ENCODE peak calls at places on chromosome 9, in five cellular contexts. N is right lobe of liver, M is uterus, T is PC-3, S is kidney. A is an unnamed sample.

GRCh38 chr9:36064448-36065037 is 27.8 kb downstream of the RECK start:
- DNase-seq in S (no peak), N (no peak), M (no peak), T (no peak), A (no peak)

GRCh38 chr9:114025196-114025753 is 52.8 kb downstream of the AMBP start:
- DNase-seq in T (no peak), S (no peak), N (no peak), M (peak), A (no peak)

GRCh38 chr9:124353811-124354274 is 61.4 kb downstream of the PSMB7 start:
- DNase-seq in S (peak), N (no peak), T (no peak), M (no peak), A (no peak)

GRCh38 chr9:91894023-91894422 is 56.0 kb downstream of the ROR2 start:
- DNase-seq in M (no peak), N (no peak), S (no peak), T (no peak), A (no peak)

GRCh38 chr9:3200331-3200774 is 325.4 kb downstream of the RFX3 start:
- DNase-seq in T (peak), S (no peak), N (no peak), M (no peak), A (no peak)

GRCh38 chr9:31590091-31590490 is 794.4 kb upstream of the ACO1 start:
- DNase-seq in N (no peak), M (no peak), S (no peak), T (peak), A (no peak)

GRCh38 chr9:137621131-137621757 is 2.4 kb downstream of the EHMT1 start:
- DNase-seq in N (no peak), M (no peak), T (peak), S (no peak), A (no peak)

GRCh38 chr9:96156578-96156977 is 145.4 kb downstream of the HSD17B3 start:
- DNase-seq in M (no peak), S (no peak), N (no peak), T (no peak), A (no peak)

GRCh38 chr9:114798793-114799427 is 6.9 kb downstream of the TNFSF15 start:
- DNase-seq in N (no peak), M (no peak), T (no peak), S (no peak), A (peak)

GRCh38 chr9:131395027-131395744 is 1.3 kb downstream of the PRRC2B start:
- DNase-seq in M (no peak), S (peak), N (peak), T (peak), A (peak)

GRCh38 chr9:119768266-119768665 is 399.0 kb upstream of the BRINP1 start:
- DNase-seq in S (no peak), N (no peak), T (no peak), M (no peak), A (no peak)

GRCh38 chr9:135473972-135474543 is 5.5 kb upstream of the PPP1R26 start:
- DNase-seq in M (no peak), T (no peak), S (peak), N (no peak), A (no peak)

GRCh38 chr9:37528652-37529072 is 42.9 kb downstream of the POLR1E start:
- DNase-seq in S (no peak), N (no peak), M (no peak), T (no peak), A (no peak)

GRCh38 chr9:7216004-7216821 is 458.4 kb downstream of the KDM4C start:
- DNase-seq in N (no peak), S (no peak), M (no peak), T (peak), A (no peak)

GRCh38 chr9:69130456-69131441 is 43.3 kb upstream of the TJP2 start:
- DNase-seq in N (no peak), T (peak), S (no peak), M (peak), A (peak)
- H3K27ac ChIP-seq in N (no peak), T (no peak), S (peak), M (no peak), A (peak)

GRCh38 chr9:136483589-136484152 is 831 bp upstream of the SEC16A start:
- DNase-seq in S (peak), N (peak), T (peak), M (peak), A (peak)
- TF ChIP-seq CTCF in S (no peak), N (no peak), T (no peak), M (no peak), A (no peak)

DNA sequence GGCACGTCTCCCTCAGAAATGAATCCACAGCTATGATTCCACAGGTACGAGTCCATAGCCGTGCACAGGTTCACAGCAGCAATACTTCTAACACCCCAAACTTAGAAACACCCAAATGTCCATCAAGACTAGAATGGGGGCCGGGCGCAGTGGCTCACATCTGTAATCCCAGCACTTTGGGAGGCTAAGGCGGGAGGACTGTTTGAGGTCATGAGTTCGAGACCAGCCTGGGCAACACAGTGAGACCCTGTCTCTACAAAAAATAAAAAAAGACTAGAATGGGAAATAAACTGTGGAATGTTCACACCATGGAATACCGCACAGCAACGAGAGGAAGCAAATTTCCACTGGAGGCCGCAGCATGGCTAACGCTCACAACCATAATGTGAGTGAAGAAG is 4.3 kb upstream of the DOLPP1 start:
- DNase-seq in N (no peak), M (no peak), T (no peak), S (no peak), A (no peak)
- H3K27ac ChIP-seq in N (peak), M (no peak), T (no peak), S (no peak), A (peak)

GRCh38 chr9:109205526-109205925 is 38.5 kb upstream of the FRRS1L start:
- DNase-seq in S (no peak), M (no peak), N (no peak), T (no peak), A (no peak)

GRCh38 chr9:109203761-109204360 is 36.8 kb upstream of the FRRS1L start:
- DNase-seq in N (no peak), M (no peak), T (no peak), S (no peak), A (no peak)

GRCh38 chr9:109206670-109207069 is 39.6 kb upstream of the FRRS1L start:
- DNase-seq in M (no peak), N (no peak), T (no peak), S (no peak), A (no peak)
- TF ChIP-seq CTCF in M (no peak), N (no peak), T (no peak), S (no peak), A (no peak)

GRCh38 chr9:125521462-125522327 is 185.3 kb downstream of the MAPKAP1 start:
- DNase-seq in S (no peak), T (peak), N (no peak), M (no peak), A (peak)
- H3K27ac ChIP-seq in S (no peak), T (peak), N (no peak), M (no peak), A (peak)

GRCh38 chr9:34988218-34989055 is 1.1 kb upstream of the DNAJB5 start:
- DNase-seq in T (no peak), S (peak), M (peak), N (peak), A (no peak)
- TF ChIP-seq CTCF in T (no peak), S (no peak), M (no peak), N (no peak), A (no peak)

A was measured in RWPE1.